ENCODE peak calls at places on chromosome 4, in ten cellular contexts. One of them, this sample, is unnamed.

GRCh38 chr4:150209140-150209829 is 131.0 kb downstream of the DCLK2 start:
- DNase-seq in iris pigment epithelial cell: peak
- DNase-seq in cardiac muscle cell: peak
- DNase-seq in kidney tubule cell: peak
- DNase-seq in IMR-90: peak
- DNase-seq in kidney: no peak
- DNase-seq in HT1080: peak
- DNase-seq in T-helper 17 cell: no peak
- DNase-seq in choroid plexus epithelial cell: peak
- DNase-seq in stimulated activated CD8-positive, alpha-beta memory T cell treated with anti-CD3 and anti-CD28 coated beads, Interleukin-12 subunit alpha, Interleukin-12 subunit beta, amount 100 ng/mL, for 4 hours: no peak
- DNase-seq in this sample: no peak

GRCh38 chr4:142817442-142817841 is 28.7 kb downstream of the INPP4B start:
- DNase-seq in stimulated activated CD8-positive, alpha-beta memory T cell treated with anti-CD3 and anti-CD28 coated beads, Interleukin-12 subunit alpha, Interleukin-12 subunit beta, amount 100 ng/mL, for 4 hours: no peak
- DNase-seq in IMR-90: peak
- DNase-seq in iris pigment epithelial cell: peak
- DNase-seq in kidney: no peak
- DNase-seq in choroid plexus epithelial cell: peak
- DNase-seq in T-helper 17 cell: no peak
- DNase-seq in cardiac muscle cell: no peak
- DNase-seq in kidney tubule cell: peak
- DNase-seq in HT1080: peak
- DNase-seq in this sample: no peak

GRCh38 chr4:159445671-159446070 is 342.8 kb downstream of the RAPGEF2 start:
- DNase-seq in stimulated activated CD8-positive, alpha-beta memory T cell treated with anti-CD3 and anti-CD28 coated beads, Interleukin-12 subunit alpha, Interleukin-12 subunit beta, amount 100 ng/mL, for 4 hours: no peak
- DNase-seq in T-helper 17 cell: no peak
- DNase-seq in cardiac muscle cell: peak
- DNase-seq in choroid plexus epithelial cell: no peak
- DNase-seq in HT1080: no peak
- DNase-seq in iris pigment epithelial cell: no peak
- DNase-seq in kidney: no peak
- DNase-seq in kidney tubule cell: no peak
- DNase-seq in IMR-90: no peak
- DNase-seq in this sample: no peak

GRCh38 chr4:102328045-102328444 is 17.2 kb downstream of the SLC39A8 start:
- DNase-seq in kidney tubule cell: peak
- DNase-seq in HT1080: peak
- DNase-seq in T-helper 17 cell: no peak
- DNase-seq in IMR-90: no peak
- DNase-seq in stimulated activated CD8-positive, alpha-beta memory T cell treated with anti-CD3 and anti-CD28 coated beads, Interleukin-12 subunit alpha, Interleukin-12 subunit beta, amount 100 ng/mL, for 4 hours: no peak
- DNase-seq in iris pigment epithelial cell: peak
- DNase-seq in kidney: no peak
- DNase-seq in choroid plexus epithelial cell: no peak
- DNase-seq in cardiac muscle cell: no peak
- DNase-seq in this sample: no peak

GRCh38 chr4:140858897-140859296 is 102.7 kb upstream of the TBC1D9 start:
- DNase-seq in HT1080: no peak
- DNase-seq in T-helper 17 cell: no peak
- DNase-seq in choroid plexus epithelial cell: peak
- DNase-seq in kidney: no peak
- DNase-seq in IMR-90: peak
- DNase-seq in cardiac muscle cell: no peak
- DNase-seq in iris pigment epithelial cell: peak
- DNase-seq in kidney tubule cell: no peak
- DNase-seq in stimulated activated CD8-positive, alpha-beta memory T cell treated with anti-CD3 and anti-CD28 coated beads, Interleukin-12 subunit alpha, Interleukin-12 subunit beta, amount 100 ng/mL, for 4 hours: no peak
- DNase-seq in this sample: no peak

GRCh38 chr4:15888515-15888914 is 50.0 kb downstream of the FGFBP1 start:
- DNase-seq in cardiac muscle cell: no peak
- DNase-seq in stimulated activated CD8-positive, alpha-beta memory T cell treated with anti-CD3 and anti-CD28 coated beads, Interleukin-12 subunit alpha, Interleukin-12 subunit beta, amount 100 ng/mL, for 4 hours: no peak
- DNase-seq in iris pigment epithelial cell: peak
- DNase-seq in IMR-90: peak
- DNase-seq in HT1080: no peak
- DNase-seq in T-helper 17 cell: no peak
- DNase-seq in choroid plexus epithelial cell: no peak
- DNase-seq in kidney tubule cell: no peak
- DNase-seq in kidney: no peak
- DNase-seq in this sample: no peak

GRCh38 chr4:89708903-89709361 is 128.0 kb downstream of the SNCA start:
- DNase-seq in stimulated activated CD8-positive, alpha-beta memory T cell treated with anti-CD3 and anti-CD28 coated beads, Interleukin-12 subunit alpha, Interleukin-12 subunit beta, amount 100 ng/mL, for 4 hours: no peak
- DNase-seq in cardiac muscle cell: peak
- DNase-seq in IMR-90: peak
- DNase-seq in iris pigment epithelial cell: peak
- DNase-seq in kidney: no peak
- DNase-seq in HT1080: peak
- DNase-seq in kidney tubule cell: peak
- DNase-seq in choroid plexus epithelial cell: peak
- DNase-seq in T-helper 17 cell: no peak
- DNase-seq in this sample: no peak

GRCh38 chr4:157045507-157046127 is 30.3 kb upstream of the GLRB start:
- DNase-seq in iris pigment epithelial cell: peak
- DNase-seq in IMR-90: peak
- DNase-seq in choroid plexus epithelial cell: peak
- DNase-seq in HT1080: peak
- DNase-seq in T-helper 17 cell: no peak
- DNase-seq in kidney tubule cell: peak
- DNase-seq in cardiac muscle cell: peak
- DNase-seq in stimulated activated CD8-positive, alpha-beta memory T cell treated with anti-CD3 and anti-CD28 coated beads, Interleukin-12 subunit alpha, Interleukin-12 subunit beta, amount 100 ng/mL, for 4 hours: no peak
- DNase-seq in kidney: no peak
- DNase-seq in this sample: no peak

GRCh38 chr4:1109898-1110506 is 3.4 kb downstream of the RNF212 start:
- DNase-seq in kidney tubule cell: peak
- DNase-seq in cardiac muscle cell: no peak
- DNase-seq in choroid plexus epithelial cell: no peak
- DNase-seq in HT1080: no peak
- DNase-seq in IMR-90: no peak
- DNase-seq in kidney: no peak
- DNase-seq in stimulated activated CD8-positive, alpha-beta memory T cell treated with anti-CD3 and anti-CD28 coated beads, Interleukin-12 subunit alpha, Interleukin-12 subunit beta, amount 100 ng/mL, for 4 hours: no peak
- DNase-seq in iris pigment epithelial cell: no peak
- DNase-seq in T-helper 17 cell: no peak
- DNase-seq in this sample: no peak

GRCh38 chr4:47490550-47490949 is 5.5 kb downstream of the ATP10D start:
- DNase-seq in cardiac muscle cell: peak
- DNase-seq in choroid plexus epithelial cell: peak
- DNase-seq in iris pigment epithelial cell: peak
- DNase-seq in kidney tubule cell: peak
- DNase-seq in HT1080: peak
- DNase-seq in T-helper 17 cell: no peak
- DNase-seq in kidney: no peak
- DNase-seq in IMR-90: no peak
- DNase-seq in stimulated activated CD8-positive, alpha-beta memory T cell treated with anti-CD3 and anti-CD28 coated beads, Interleukin-12 subunit alpha, Interleukin-12 subunit beta, amount 100 ng/mL, for 4 hours: no peak
- DNase-seq in this sample: no peak

GRCh38 chr4:57378766-57379165 is 268.6 kb upstream of the IGFBP7 start:
- DNase-seq in iris pigment epithelial cell: peak
- DNase-seq in HT1080: peak
- DNase-seq in choroid plexus epithelial cell: no peak
- DNase-seq in IMR-90: peak
- DNase-seq in kidney tubule cell: peak
- DNase-seq in kidney: no peak
- DNase-seq in T-helper 17 cell: no peak
- DNase-seq in stimulated activated CD8-positive, alpha-beta memory T cell treated with anti-CD3 and anti-CD28 coated beads, Interleukin-12 subunit alpha, Interleukin-12 subunit beta, amount 100 ng/mL, for 4 hours: no peak
- DNase-seq in cardiac muscle cell: no peak
- DNase-seq in this sample: no peak

GRCh38 chr4:95141376-95141775 is 383.6 kb downstream of the BMPR1B start:
- DNase-seq in kidney: no peak
- DNase-seq in HT1080: peak
- DNase-seq in cardiac muscle cell: no peak
- DNase-seq in iris pigment epithelial cell: peak
- DNase-seq in T-helper 17 cell: no peak
- DNase-seq in kidney tubule cell: peak
- DNase-seq in choroid plexus epithelial cell: no peak
- DNase-seq in IMR-90: no peak
- DNase-seq in stimulated activated CD8-positive, alpha-beta memory T cell treated with anti-CD3 and anti-CD28 coated beads, Interleukin-12 subunit alpha, Interleukin-12 subunit beta, amount 100 ng/mL, for 4 hours: no peak
- DNase-seq in this sample: no peak

GRCh38 chr4:173367285-173367684 is 3.5 kb upstream of the SAP30 start:
- DNase-seq in kidney: no peak
- DNase-seq in HT1080: peak
- DNase-seq in stimulated activated CD8-positive, alpha-beta memory T cell treated with anti-CD3 and anti-CD28 coated beads, Interleukin-12 subunit alpha, Interleukin-12 subunit beta, amount 100 ng/mL, for 4 hours: no peak
- DNase-seq in cardiac muscle cell: no peak
- DNase-seq in T-helper 17 cell: no peak
- DNase-seq in IMR-90: peak
- DNase-seq in choroid plexus epithelial cell: peak
- DNase-seq in iris pigment epithelial cell: peak
- DNase-seq in kidney tubule cell: peak
- DNase-seq in this sample: no peak

GRCh38 chr4:75922588-75922987 is 18.2 kb downstream of the NAAA start:
- DNase-seq in T-helper 17 cell: no peak
- DNase-seq in IMR-90: no peak
- DNase-seq in choroid plexus epithelial cell: no peak
- DNase-seq in iris pigment epithelial cell: no peak
- DNase-seq in HT1080: no peak
- DNase-seq in kidney tubule cell: no peak
- DNase-seq in kidney: no peak
- DNase-seq in stimulated activated CD8-positive, alpha-beta memory T cell treated with anti-CD3 and anti-CD28 coated beads, Interleukin-12 subunit alpha, Interleukin-12 subunit beta, amount 100 ng/mL, for 4 hours: no peak
- DNase-seq in cardiac muscle cell: no peak
- DNase-seq in this sample: no peak

GRCh38 chr4:47741200-47741599 is 96.7 kb downstream of the CORIN start:
- DNase-seq in HT1080: peak
- DNase-seq in cardiac muscle cell: no peak
- DNase-seq in stimulated activated CD8-positive, alpha-beta memory T cell treated with anti-CD3 and anti-CD28 coated beads, Interleukin-12 subunit alpha, Interleukin-12 subunit beta, amount 100 ng/mL, for 4 hours: no peak
- DNase-seq in iris pigment epithelial cell: peak
- DNase-seq in kidney tubule cell: peak
- DNase-seq in T-helper 17 cell: no peak
- DNase-seq in IMR-90: peak
- DNase-seq in choroid plexus epithelial cell: peak
- DNase-seq in kidney: no peak
- DNase-seq in this sample: no peak

GRCh38 chr4:121448231-121448630 is 67.4 kb upstream of the QRFPR start:
- DNase-seq in stimulated activated CD8-positive, alpha-beta memory T cell treated with anti-CD3 and anti-CD28 coated beads, Interleukin-12 subunit alpha, Interleukin-12 subunit beta, amount 100 ng/mL, for 4 hours: no peak
- DNase-seq in iris pigment epithelial cell: no peak
- DNase-seq in IMR-90: no peak
- DNase-seq in HT1080: no peak
- DNase-seq in kidney: no peak
- DNase-seq in choroid plexus epithelial cell: no peak
- DNase-seq in T-helper 17 cell: no peak
- DNase-seq in kidney tubule cell: peak
- DNase-seq in cardiac muscle cell: no peak
- DNase-seq in this sample: no peak

GRCh38 chr4:144350706-144351105 is 210.2 kb upstream of the GYPA start:
- DNase-seq in T-helper 17 cell: no peak
- DNase-seq in cardiac muscle cell: no peak
- DNase-seq in kidney: no peak
- DNase-seq in HT1080: peak
- DNase-seq in iris pigment epithelial cell: peak
- DNase-seq in choroid plexus epithelial cell: peak
- DNase-seq in stimulated activated CD8-positive, alpha-beta memory T cell treated with anti-CD3 and anti-CD28 coated beads, Interleukin-12 subunit alpha, Interleukin-12 subunit beta, amount 100 ng/mL, for 4 hours: no peak
- DNase-seq in kidney tubule cell: peak
- DNase-seq in IMR-90: no peak
- DNase-seq in this sample: no peak

GRCh38 chr4:167555338-167556022 is 321.2 kb upstream of the SPOCK3 start:
- DNase-seq in choroid plexus epithelial cell: peak
- DNase-seq in T-helper 17 cell: no peak
- DNase-seq in kidney: no peak
- DNase-seq in cardiac muscle cell: no peak
- DNase-seq in kidney tubule cell: peak
- DNase-seq in stimulated activated CD8-positive, alpha-beta memory T cell treated with anti-CD3 and anti-CD28 coated beads, Interleukin-12 subunit alpha, Interleukin-12 subunit beta, amount 100 ng/mL, for 4 hours: no peak
- DNase-seq in IMR-90: no peak
- DNase-seq in HT1080: no peak
- DNase-seq in iris pigment epithelial cell: no peak
- DNase-seq in this sample: no peak

GRCh38 chr4:6688879-6689505 is 4.7 kb upstream of the S100P start:
- DNase-seq in iris pigment epithelial cell: peak
- DNase-seq in cardiac muscle cell: no peak
- DNase-seq in kidney tubule cell: peak
- DNase-seq in IMR-90: peak
- DNase-seq in kidney: peak
- DNase-seq in choroid plexus epithelial cell: peak
- DNase-seq in T-helper 17 cell: peak
- DNase-seq in HT1080: peak
- DNase-seq in stimulated activated CD8-positive, alpha-beta memory T cell treated with anti-CD3 and anti-CD28 coated beads, Interleukin-12 subunit alpha, Interleukin-12 subunit beta, amount 100 ng/mL, for 4 hours: peak
- DNase-seq in this sample: no peak

GRCh38 chr4:153521995-153522799 is 56.0 kb downstream of the TMEM131L start:
- DNase-seq in kidney tubule cell: no peak
- DNase-seq in iris pigment epithelial cell: no peak
- DNase-seq in HT1080: no peak
- DNase-seq in IMR-90: no peak
- DNase-seq in T-helper 17 cell: peak
- DNase-seq in choroid plexus epithelial cell: no peak
- DNase-seq in cardiac muscle cell: no peak
- DNase-seq in kidney: no peak
- DNase-seq in stimulated activated CD8-positive, alpha-beta memory T cell treated with anti-CD3 and anti-CD28 coated beads, Interleukin-12 subunit alpha, Interleukin-12 subunit beta, amount 100 ng/mL, for 4 hours: peak
- DNase-seq in this sample: no peak

GRCh38 chr4:141220271-141220654 is 432 bp upstream of the ZNF330 start:
- DNase-seq in IMR-90: no peak
- DNase-seq in kidney: no peak
- DNase-seq in stimulated activated CD8-positive, alpha-beta memory T cell treated with anti-CD3 and anti-CD28 coated beads, Interleukin-12 subunit alpha, Interleukin-12 subunit beta, amount 100 ng/mL, for 4 hours: no peak
- DNase-seq in HT1080: peak
- DNase-seq in iris pigment epithelial cell: peak
- DNase-seq in choroid plexus epithelial cell: peak
- DNase-seq in T-helper 17 cell: no peak
- DNase-seq in kidney tubule cell: peak
- DNase-seq in cardiac muscle cell: no peak
- DNase-seq in this sample: no peak

GRCh38 chr4:144705861-144706590 is 60.1 kb downstream of the HHIP start:
- DNase-seq in stimulated activated CD8-positive, alpha-beta memory T cell treated with anti-CD3 and anti-CD28 coated beads, Interleukin-12 subunit alpha, Interleukin-12 subunit beta, amount 100 ng/mL, for 4 hours: no peak
- DNase-seq in kidney: no peak
- DNase-seq in iris pigment epithelial cell: no peak
- DNase-seq in cardiac muscle cell: peak
- DNase-seq in choroid plexus epithelial cell: no peak
- DNase-seq in IMR-90: no peak
- DNase-seq in T-helper 17 cell: no peak
- DNase-seq in kidney tubule cell: no peak
- DNase-seq in HT1080: no peak
- DNase-seq in this sample: no peak

GRCh38 chr4:173169428-173170209 is 1.0 kb downstream of the GALNT7 start:
- DNase-seq in HT1080: peak
- DNase-seq in cardiac muscle cell: peak
- DNase-seq in T-helper 17 cell: peak
- DNase-seq in kidney: peak
- DNase-seq in kidney tubule cell: peak
- DNase-seq in iris pigment epithelial cell: peak
- DNase-seq in choroid plexus epithelial cell: peak
- DNase-seq in IMR-90: peak
- DNase-seq in stimulated activated CD8-positive, alpha-beta memory T cell treated with anti-CD3 and anti-CD28 coated beads, Interleukin-12 subunit alpha, Interleukin-12 subunit beta, amount 100 ng/mL, for 4 hours: peak
- DNase-seq in this sample: peak

GRCh38 chr4:113330200-113330599 is 280.7 kb downstream of the ANK2 start:
- DNase-seq in IMR-90: no peak
- DNase-seq in cardiac muscle cell: no peak
- DNase-seq in iris pigment epithelial cell: no peak
- DNase-seq in kidney: no peak
- DNase-seq in HT1080: no peak
- DNase-seq in choroid plexus epithelial cell: no peak
- DNase-seq in T-helper 17 cell: no peak
- DNase-seq in stimulated activated CD8-positive, alpha-beta memory T cell treated with anti-CD3 and anti-CD28 coated beads, Interleukin-12 subunit alpha, Interleukin-12 subunit beta, amount 100 ng/mL, for 4 hours: no peak
- DNase-seq in kidney tubule cell: no peak
- DNase-seq in this sample: no peak